ENCODE peak calls at places on chromosomes 11 and 22, in seven cellular contexts. One of them, this sample, is unnamed. For H3K4me1, the result is how much of the 10 kb centered on the place peaks cover.

GRCh38 chr11:128207861-128208321 is 379.5 kb downstream of the ETS1 start:
- DNase-seq in H9: no peak
- DNase-seq in neuronal stem cell: no peak
- DNase-seq in IMR-90: peak
- DNase-seq in trophoblast cell: peak
- DNase-seq in mesenchymal stem cell: peak
- DNase-seq in H1: no peak
- DNase-seq in this sample: no peak

GRCh38 chr11:1742869-1743586 is 7.4 kb downstream of the IFITM10 start:
- DNase-seq in IMR-90: no peak
- DNase-seq in H1: no peak
- DNase-seq in mesenchymal stem cell: no peak
- DNase-seq in trophoblast cell: no peak
- DNase-seq in H9: no peak
- DNase-seq in neuronal stem cell: no peak
- DNase-seq in this sample: no peak

GRCh38 chr11:71129624-71130023 is 122.8 kb downstream of the SHANK2 start:
- DNase-seq in mesenchymal stem cell: peak
- DNase-seq in H9: no peak
- DNase-seq in neuronal stem cell: no peak
- DNase-seq in H1: no peak
- DNase-seq in trophoblast cell: no peak
- DNase-seq in IMR-90: no peak
- DNase-seq in this sample: no peak

GRCh38 chr11:68890490-68891231 is 13.0 kb downstream of the MRPL21 start:
- DNase-seq in trophoblast cell: no peak
- DNase-seq in IMR-90: peak
- DNase-seq in H1: no peak
- DNase-seq in H9: no peak
- DNase-seq in mesenchymal stem cell: no peak
- DNase-seq in neuronal stem cell: no peak
- DNase-seq in this sample: no peak

GRCh38 chr11:3206128-3206921 is 12.3 kb downstream of the MRGPRG start:
- DNase-seq in mesenchymal stem cell: no peak
- DNase-seq in neuronal stem cell: no peak
- DNase-seq in H1: no peak
- DNase-seq in H9: no peak
- DNase-seq in IMR-90: no peak
- DNase-seq in trophoblast cell: no peak
- DNase-seq in this sample: no peak

GRCh38 chr22:44202261-44202789 is 21.6 kb downstream of the PARVG start:
- DNase-seq in mesenchymal stem cell: peak
- DNase-seq in IMR-90: peak
- DNase-seq in trophoblast cell: no peak
- DNase-seq in neuronal stem cell: no peak
- DNase-seq in H9: no peak
- DNase-seq in H1: no peak
- DNase-seq in this sample: no peak

GRCh38 chr11:72373163-72373562 is 61.2 kb downstream of the CLPB start:
- DNase-seq in mesenchymal stem cell: peak
- DNase-seq in neuronal stem cell: no peak
- DNase-seq in trophoblast cell: no peak
- DNase-seq in IMR-90: no peak
- DNase-seq in H1: no peak
- DNase-seq in H9: no peak
- DNase-seq in this sample: no peak

GRCh38 chr11:134556186-134556585 is 144.1 kb upstream of the B3GAT1 start:
- DNase-seq in neuronal stem cell: no peak
- DNase-seq in IMR-90: no peak
- DNase-seq in mesenchymal stem cell: no peak
- DNase-seq in H9: no peak
- DNase-seq in H1: no peak
- DNase-seq in trophoblast cell: no peak
- DNase-seq in this sample: no peak

GRCh38 chr11:47606731-47607130 is 12.5 kb upstream of the C1QTNF4 start:
- DNase-seq in neuronal stem cell: no peak
- DNase-seq in H1: no peak
- DNase-seq in H9: no peak
- DNase-seq in IMR-90: peak
- DNase-seq in mesenchymal stem cell: peak
- DNase-seq in trophoblast cell: no peak
- DNase-seq in this sample: peak

GRCh38 chr11:46900091-46900746 is 18.1 kb downstream of the LRP4 start:
- DNase-seq in H1: no peak
- DNase-seq in H9: no peak
- DNase-seq in trophoblast cell: peak
- DNase-seq in neuronal stem cell: no peak
- DNase-seq in IMR-90: no peak
- DNase-seq in mesenchymal stem cell: no peak
- DNase-seq in this sample: no peak

GRCh38 chr22:44440224-44441160 is 57.5 kb downstream of the RTL6 start:
- DNase-seq in mesenchymal stem cell: no peak
- DNase-seq in trophoblast cell: peak
- DNase-seq in H9: no peak
- DNase-seq in IMR-90: no peak
- DNase-seq in H1: no peak
- DNase-seq in neuronal stem cell: no peak
- DNase-seq in this sample: peak

GRCh38 chr11:62850911-62851806 is 11.8 kb upstream of the WDR74 start:
- DNase-seq in IMR-90: no peak
- DNase-seq in H9: peak
- DNase-seq in mesenchymal stem cell: no peak
- DNase-seq in trophoblast cell: peak
- DNase-seq in H1: no peak
- DNase-seq in neuronal stem cell: no peak
- DNase-seq in this sample: peak

GRCh38 chr11:44592125-44592643 is 26.7 kb downstream of the CD82 start:
- DNase-seq in H1: no peak
- DNase-seq in neuronal stem cell: no peak
- DNase-seq in trophoblast cell: peak
- DNase-seq in mesenchymal stem cell: peak
- DNase-seq in IMR-90: peak
- DNase-seq in H9: no peak
- DNase-seq in this sample: no peak

GRCh38 chr11:102599642-102600261 is 25.4 kb downstream of the MMP20 start:
- DNase-seq in H1: no peak
- DNase-seq in trophoblast cell: peak
- DNase-seq in neuronal stem cell: no peak
- DNase-seq in IMR-90: peak
- DNase-seq in H9: no peak
- DNase-seq in mesenchymal stem cell: peak
- DNase-seq in this sample: peak

GRCh38 chr11:123061403-123062157 is at the start of gene HSPA8:
- DNase-seq in IMR-90: peak
- DNase-seq in mesenchymal stem cell: peak
- DNase-seq in H1: no peak
- DNase-seq in H9: peak
- DNase-seq in trophoblast cell: peak
- DNase-seq in neuronal stem cell: peak
- DNase-seq in this sample: peak

GRCh38 chr11:116457336-116458007 is 315.3 kb downstream of the BUD13 start:
- DNase-seq in IMR-90: no peak
- DNase-seq in H9: no peak
- DNase-seq in H1: no peak
- DNase-seq in mesenchymal stem cell: no peak
- DNase-seq in trophoblast cell: no peak
- DNase-seq in neuronal stem cell: peak
- DNase-seq in this sample: peak

GRCh38 chr11:1296287-1296686 is 13.1 kb downstream of the TOLLIP start:
- DNase-seq in IMR-90: no peak
- DNase-seq in mesenchymal stem cell: no peak
- DNase-seq in neuronal stem cell: no peak
- DNase-seq in trophoblast cell: no peak
- DNase-seq in H9: no peak
- DNase-seq in H1: no peak
- DNase-seq in this sample: no peak

GRCh38 chr22:36386900-36387663 is 685 bp downstream of the MYH9 start:
- DNase-seq in H1: no peak
- DNase-seq in IMR-90: no peak
- DNase-seq in H9: no peak
- DNase-seq in trophoblast cell: no peak
- DNase-seq in neuronal stem cell: no peak
- DNase-seq in mesenchymal stem cell: no peak
- DNase-seq in this sample: no peak

GRCh38 chr11:28616566-28616965 is 508.4 kb downstream of the METTL15 start:
- DNase-seq in IMR-90: no peak
- DNase-seq in H1: no peak
- DNase-seq in H9: no peak
- DNase-seq in mesenchymal stem cell: no peak
- DNase-seq in trophoblast cell: no peak
- DNase-seq in neuronal stem cell: no peak
- DNase-seq in this sample: no peak

GRCh38 chr22:23075050-23075449 is 4.7 kb downstream of the GNAZ start:
- DNase-seq in H1: no peak
- DNase-seq in neuronal stem cell: no peak
- DNase-seq in mesenchymal stem cell: no peak
- DNase-seq in H9: no peak
- DNase-seq in IMR-90: no peak
- DNase-seq in trophoblast cell: no peak
- DNase-seq in this sample: no peak

GRCh38 chr11:2761131-2762030 is 61.6 kb upstream of the KCNQ1OT1 start:
- DNase-seq in IMR-90: no peak
- DNase-seq in H9: peak
- DNase-seq in trophoblast cell: no peak
- DNase-seq in neuronal stem cell: no peak
- DNase-seq in mesenchymal stem cell: no peak
- DNase-seq in H1: no peak
- DNase-seq in this sample: no peak

GRCh38 chr11:87284306-87284705 is 246.6 kb downstream of the TMEM135 start:
- DNase-seq in H9: no peak
- DNase-seq in H1: no peak
- DNase-seq in neuronal stem cell: no peak
- DNase-seq in mesenchymal stem cell: no peak
- DNase-seq in trophoblast cell: no peak
- DNase-seq in IMR-90: no peak
- DNase-seq in this sample: no peak

GRCh38 chr11:2535673-2536439 is 91.0 kb downstream of the KCNQ1 start:
- DNase-seq in IMR-90: no peak
- DNase-seq in neuronal stem cell: no peak
- DNase-seq in H9: no peak
- DNase-seq in trophoblast cell: no peak
- DNase-seq in H1: no peak
- DNase-seq in mesenchymal stem cell: no peak
- DNase-seq in this sample: no peak

GRCh38 chr22:30747493-30747892 is 52.8 kb downstream of the OSBP2 start:
- DNase-seq in trophoblast cell: no peak
- DNase-seq in mesenchymal stem cell: no peak
- DNase-seq in H9: peak
- DNase-seq in IMR-90: no peak
- DNase-seq in H1: no peak
- DNase-seq in neuronal stem cell: no peak
- DNase-seq in this sample: no peak

GRCh38 chr22:40610329-40610850 is 26.1 kb downstream of the MRTFA start:
- DNase-seq in H9: no peak
- DNase-seq in H1: no peak
- DNase-seq in neuronal stem cell: no peak
- DNase-seq in IMR-90: no peak
- DNase-seq in trophoblast cell: no peak
- DNase-seq in mesenchymal stem cell: no peak
- DNase-seq in this sample: no peak

GRCh38 chr22:38756631-38757463 is 1.0 kb upstream of the SUN2 start:
- DNase-seq in H1: no peak
- DNase-seq in H9: no peak
- DNase-seq in mesenchymal stem cell: no peak
- DNase-seq in trophoblast cell: peak
- DNase-seq in neuronal stem cell: no peak
- DNase-seq in IMR-90: no peak
- DNase-seq in this sample: no peak

GRCh38 chr11:58958500-58958899 is 19.2 kb downstream of the GLYATL1 start:
- DNase-seq in mesenchymal stem cell: no peak
- DNase-seq in neuronal stem cell: no peak
- DNase-seq in trophoblast cell: no peak
- DNase-seq in H1: peak
- DNase-seq in H9: peak
- DNase-seq in IMR-90: no peak
- DNase-seq in this sample: peak

GRCh38 chr22:20590477-20591294 is 83.3 kb downstream of the MED15 start:
- DNase-seq in mesenchymal stem cell: no peak
- DNase-seq in H1: no peak
- DNase-seq in H9: no peak
- DNase-seq in neuronal stem cell: no peak
- DNase-seq in trophoblast cell: no peak
- DNase-seq in IMR-90: no peak
- DNase-seq in this sample: no peak

GRCh38 chr11:10648896-10649295 is 44.7 kb downstream of the IRAG1 start:
- DNase-seq in neuronal stem cell: no peak
- DNase-seq in H1: no peak
- DNase-seq in mesenchymal stem cell: no peak
- DNase-seq in IMR-90: no peak
- DNase-seq in trophoblast cell: no peak
- DNase-seq in H9: no peak
- DNase-seq in this sample: no peak
- H3K4me1 ChIP-seq in neuronal stem cell: under half
- H3K4me1 ChIP-seq in H1: under half
- H3K4me1 ChIP-seq in mesenchymal stem cell: under half
- H3K4me1 ChIP-seq in IMR-90: under half
- H3K4me1 ChIP-seq in trophoblast cell: under half
- H3K4me1 ChIP-seq in H9: under half
- H3K4me1 ChIP-seq in this sample: under half

DNA sequence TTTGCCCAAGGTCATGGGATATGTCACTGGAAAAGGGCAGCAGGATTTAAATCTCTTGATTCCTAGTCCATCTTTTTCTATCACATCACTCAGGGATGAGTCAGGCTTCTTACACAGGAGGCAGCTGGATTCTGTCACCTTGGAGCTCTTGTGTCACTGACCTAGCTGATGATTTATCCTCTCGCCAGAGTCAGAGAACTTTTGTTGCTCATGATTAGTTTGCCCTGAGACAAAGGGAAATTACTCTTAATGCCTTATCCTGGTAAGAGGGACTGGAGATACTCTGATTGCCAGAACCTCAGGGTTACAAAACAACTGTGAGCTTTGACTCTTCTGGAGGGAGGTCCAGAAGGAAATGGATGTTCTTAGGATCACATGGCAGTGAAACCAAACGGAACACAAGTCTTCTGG is 10.1 kb downstream of the COA4 start:
- DNase-seq in H9: no peak
- DNase-seq in mesenchymal stem cell: peak
- DNase-seq in neuronal stem cell: no peak
- DNase-seq in H1: no peak
- DNase-seq in IMR-90: peak
- DNase-seq in trophoblast cell: peak
- DNase-seq in this sample: peak
- H2BK120ac ChIP-seq in H9: no peak
- H2BK120ac ChIP-seq in mesenchymal stem cell: no peak
- H2BK120ac ChIP-seq in neuronal stem cell: no peak
- H2BK120ac ChIP-seq in H1: no peak
- H2BK120ac ChIP-seq in IMR-90: peak
- H2BK120ac ChIP-seq in trophoblast cell: no peak
- H2BK120ac ChIP-seq in this sample: no peak

GRCh38 chr11:31598454-31598853 is 88.9 kb downstream of the ELP4 start:
- DNase-seq in trophoblast cell: no peak
- DNase-seq in mesenchymal stem cell: no peak
- DNase-seq in neuronal stem cell: no peak
- DNase-seq in IMR-90: no peak
- DNase-seq in H9: no peak
- DNase-seq in H1: no peak
- DNase-seq in this sample: no peak
- H3K23ac ChIP-seq in trophoblast cell: no peak
- H3K23ac ChIP-seq in mesenchymal stem cell: no peak
- H3K23ac ChIP-seq in neuronal stem cell: no peak
- H3K23ac ChIP-seq in IMR-90: no peak
- H3K23ac ChIP-seq in H9: no peak
- H3K23ac ChIP-seq in H1: no peak
- H3K23ac ChIP-seq in this sample: no peak

GRCh38 chr11:61714316-61714715 is 34.1 kb downstream of the DAGLA start:
- DNase-seq in trophoblast cell: no peak
- DNase-seq in H9: no peak
- DNase-seq in neuronal stem cell: no peak
- DNase-seq in IMR-90: no peak
- DNase-seq in mesenchymal stem cell: no peak
- DNase-seq in H1: no peak
- DNase-seq in this sample: no peak
- H3K4me1 ChIP-seq in trophoblast cell: under half
- H3K4me1 ChIP-seq in H9: under half
- H3K4me1 ChIP-seq in neuronal stem cell: under half
- H3K4me1 ChIP-seq in IMR-90: under half
- H3K4me1 ChIP-seq in mesenchymal stem cell: under half
- H3K4me1 ChIP-seq in H1: under half
- H3K4me1 ChIP-seq in this sample: under half